ENCODE peak calls at places on chromosomes 7 and 10, in five cellular contexts. T is RWPE1; D is left ventricle myocardium inferior; L is brain microvascular endothelial cell; S is CD8-positive, alpha-beta T cell. C is an unnamed sample.

GRCh38 chr7:24406053-24406561 is 122.1 kb downstream of the NPY start:
- DNase-seq in T (peak; percentile 44), D (no peak), L (no peak), S (no peak), C (no peak)

GRCh38 chr10:45008524-45009161 is 7.9 kb downstream of the ZNF22 start:
- DNase-seq in T (peak; percentile 65), D (no peak), L (peak; percentile 89), S (no peak), C (peak; percentile 81)

GRCh38 chr10:107544706-107545520 is 380.4 kb upstream of the SORCS1 start:
- DNase-seq in T (no peak), D (no peak), L (no peak), S (no peak), C (peak; percentile 12)

GRCh38 chr10:88848499-88848898 is 3.1 kb downstream of the ANKRD22 start:
- DNase-seq in T (peak; percentile 56), D (no peak), L (peak; percentile 43), S (no peak), C (peak; percentile 25)

GRCh38 chr7:2808891-2809660 is 35.0 kb downstream of the GNA12 start:
- DNase-seq in T (no peak), D (no peak), L (no peak), S (no peak), C (no peak)

GRCh38 chr10:75243426-75243825 is 7.7 kb upstream of the COMTD1 start:
- DNase-seq in T (no peak), D (no peak), L (no peak), S (no peak), C (no peak)

GRCh38 chr10:118241229-118242137 is 100.6 kb downstream of the FAM204A start:
- DNase-seq in T (peak; percentile 69), D (peak; percentile 73), L (peak; percentile 76), S (peak; percentile 52), C (peak; percentile 41)

GRCh38 chr7:42212541-42213090 is 24.4 kb downstream of the GLI3 start:
- DNase-seq in T (no peak), D (no peak), L (no peak), S (no peak), C (no peak)

GRCh38 chr10:77974396-77975074 is 48.0 kb upstream of the DLG5 start:
- DNase-seq in T (no peak), D (no peak), L (peak; percentile 53), S (no peak), C (no peak)

DNA sequence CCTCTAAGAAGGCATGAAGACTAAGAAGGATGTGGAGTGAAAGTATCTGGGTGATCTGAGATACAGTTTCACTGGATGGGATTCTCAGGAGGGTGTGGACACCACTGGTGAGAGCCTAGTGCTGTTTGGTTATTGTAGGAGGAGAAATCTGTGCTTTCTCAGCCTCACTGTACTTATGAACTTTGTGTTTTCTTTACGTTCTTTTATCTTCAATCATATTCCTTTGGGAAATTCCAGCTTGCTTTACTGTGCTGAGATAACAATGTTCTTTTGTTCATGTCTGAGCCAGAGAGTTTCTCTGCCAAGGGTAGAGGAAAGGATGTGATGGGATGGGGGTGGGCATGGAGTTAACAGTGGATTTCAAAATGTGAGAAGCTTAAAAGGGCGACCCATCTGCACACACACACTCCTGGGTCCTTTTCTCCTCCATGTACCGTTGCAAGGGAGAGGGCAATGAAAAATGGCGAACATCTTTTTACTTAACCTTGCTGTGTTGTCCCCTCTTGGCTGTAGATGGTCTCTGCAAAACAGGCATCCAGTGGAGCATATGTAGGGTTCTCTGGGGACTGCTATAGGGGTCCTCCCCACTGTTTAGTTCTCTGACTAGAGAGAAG is 25.0 kb upstream of the TAX1BP1 start:
- DNase-seq in T (no peak), D (no peak), L (peak; percentile 79), S (no peak), C (no peak)
- H3K27ac ChIP-seq in T (no peak overlapping the region), D (no peak overlapping the region), L (peak overlapping the region; percentile 73), S (no peak overlapping the region), C (no peak overlapping the region)

DNA sequence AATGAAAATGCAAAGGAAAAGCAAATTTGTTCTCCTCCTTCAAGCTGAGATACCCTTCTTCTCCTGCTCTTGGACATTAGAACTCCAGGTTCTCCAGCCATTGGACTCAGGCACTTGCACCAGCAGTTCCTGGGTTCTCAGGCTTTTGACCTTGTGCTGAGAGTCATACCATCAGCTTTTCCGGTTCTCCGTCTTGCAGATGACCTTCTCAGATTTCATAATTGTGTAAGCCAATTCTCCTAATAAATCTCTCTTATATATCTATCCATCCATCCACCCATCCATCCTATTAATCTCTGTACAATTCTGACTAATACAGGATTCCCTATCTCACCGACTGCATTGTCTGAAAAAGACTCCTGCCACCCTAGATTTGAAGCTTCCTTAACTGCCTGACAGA is 108.3 kb downstream of the AHR start:
- DNase-seq in T (no peak), D (no peak), L (peak; percentile 57), S (no peak), C (no peak)
- H3K27ac ChIP-seq in T (no peak overlapping the region), D (no peak overlapping the region), L (peak overlapping the region; percentile 94), S (no peak overlapping the region), C (no peak overlapping the region)

DNA sequence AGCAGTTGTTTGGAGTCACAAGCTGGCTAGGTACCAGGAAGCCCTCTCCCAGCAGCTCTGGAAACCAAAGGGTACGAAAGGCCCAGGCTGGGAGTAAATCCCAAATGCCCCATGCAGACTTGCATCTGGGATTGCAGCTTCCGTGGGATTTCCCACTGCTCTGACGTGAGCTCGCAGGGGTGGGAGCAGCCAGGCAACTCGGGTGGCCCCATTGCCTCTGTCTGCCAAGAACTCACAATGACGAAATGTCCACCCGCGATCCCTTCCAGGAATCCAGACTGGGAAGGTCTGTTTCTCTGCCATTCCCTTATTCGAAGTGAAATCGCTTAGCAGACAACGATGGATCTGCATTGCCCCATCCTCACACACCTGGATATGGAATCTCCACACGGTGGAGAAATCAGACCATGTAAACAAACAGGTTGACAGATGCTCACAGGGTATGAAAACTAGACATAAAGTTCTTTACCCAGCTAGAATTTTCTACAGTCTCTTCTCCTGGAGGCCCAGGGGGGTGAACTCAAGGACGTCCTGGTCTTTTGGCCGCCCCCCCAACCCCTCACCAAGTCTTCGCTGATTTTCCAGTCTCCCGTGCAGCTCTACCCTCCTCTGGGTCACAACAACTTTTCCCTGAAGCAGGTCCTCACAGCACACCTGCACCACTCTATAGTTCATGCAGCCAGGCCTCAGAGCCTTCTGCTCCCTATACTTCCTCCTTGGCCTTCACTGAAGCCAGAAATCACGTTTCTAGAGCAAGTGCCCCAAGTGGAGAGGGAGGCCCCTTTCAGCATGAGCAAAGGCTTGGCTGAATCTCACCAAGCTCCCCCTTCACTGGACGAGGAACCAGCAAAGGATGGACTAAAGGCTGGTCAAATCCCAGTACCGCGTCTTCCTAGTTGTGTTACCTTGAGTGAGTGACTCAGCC is 20.0 kb downstream of the SH3PXD2A start:
- DNase-seq in T (no peak), D (peak; percentile 79), L (no peak), S (no peak), C (no peak)
- H3K27ac ChIP-seq in T (peak overlapping the region; percentile 57), D (peak overlapping the region; percentile 80), L (no peak overlapping the region), S (no peak overlapping the region), C (no peak overlapping the region)

DNA sequence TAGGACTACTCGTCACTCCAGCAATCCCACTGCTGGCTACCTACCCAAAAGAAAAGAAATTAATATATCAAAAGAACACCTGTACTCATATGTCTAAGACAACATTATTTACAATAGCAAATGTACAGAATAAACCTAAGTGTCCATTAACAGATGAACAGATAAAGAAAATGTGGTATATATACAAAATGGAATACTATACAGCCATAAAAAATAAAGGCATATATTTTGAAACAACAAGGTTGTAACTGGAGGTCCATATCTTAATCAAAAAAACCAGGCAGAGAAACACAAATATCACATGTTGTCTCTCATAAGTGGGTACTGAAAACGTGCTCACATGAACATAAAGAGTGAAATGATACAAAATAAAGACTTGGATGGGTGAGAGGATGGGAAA is 1073.3 kb upstream of the PHF14 start:
- DNase-seq in T (no peak), D (no peak), L (no peak), S (no peak), C (no peak)
- H3K27ac ChIP-seq in T (no peak overlapping the region), D (no peak overlapping the region), L (no peak overlapping the region), S (no peak overlapping the region), C (no peak overlapping the region)

GRCh38 chr10:57222603-57223002 is 861.5 kb upstream of the ZWINT start:
- DNase-seq in T (no peak), D (no peak), L (no peak), S (no peak), C (no peak)
- H3K27ac ChIP-seq in T (no peak overlapping the region), D (no peak overlapping the region), L (no peak overlapping the region), S (no peak overlapping the region), C (no peak overlapping the region)

DNA sequence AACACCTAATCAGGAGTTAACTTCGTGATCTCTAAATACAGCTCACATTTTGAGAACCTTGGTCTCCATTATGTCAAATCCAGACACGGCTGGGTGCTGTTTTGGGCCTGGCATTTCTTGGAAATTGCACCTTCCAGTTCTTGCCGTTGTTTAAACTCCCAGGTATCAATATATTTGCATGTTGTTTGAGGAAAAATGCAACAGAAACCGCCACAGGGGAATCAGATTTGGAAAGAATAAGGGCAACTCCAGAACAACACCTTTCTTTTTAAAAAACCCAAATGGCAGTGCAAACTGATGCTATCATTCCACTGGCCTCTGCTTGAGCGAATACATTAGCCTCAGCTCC is 162.0 kb downstream of the FGFR2 start:
- DNase-seq in T (no peak), D (no peak), L (no peak), S (no peak), C (no peak)
- H3K27ac ChIP-seq in T (no peak overlapping the region), D (no peak overlapping the region), L (no peak overlapping the region), S (no peak overlapping the region), C (no peak overlapping the region)

GRCh38 chr10:43124094-43124521 is 14.1 kb upstream of the CSGALNACT2 start:
- DNase-seq in T (no peak), D (no peak), L (no peak), S (no peak), C (no peak)
- H3K27ac ChIP-seq in T (no peak overlapping the region), D (no peak overlapping the region), L (no peak overlapping the region), S (no peak overlapping the region), C (no peak overlapping the region)